ENCODE peak calls at places on chromosomes 11 and 22, in four cellular contexts. One of them, this sample, is unnamed.

GRCh38 chr11:44886765-44887164 is 63.9 kb downstream of the TP53I11 start:
- DNase-seq in glutamatergic neuron: no peak
- DNase-seq in foreskin fibroblast: peak
- DNase-seq in RWPE1: no peak
- DNase-seq in this sample: no peak

GRCh38 chr22:37345863-37346514 is 63.7 kb downstream of the CYTH4 start:
- DNase-seq in glutamatergic neuron: no peak
- DNase-seq in foreskin fibroblast: peak
- DNase-seq in RWPE1: no peak
- DNase-seq in this sample: no peak

GRCh38 chr22:46902998-46903916 is 140.8 kb downstream of the TBC1D22A start:
- DNase-seq in RWPE1: no peak
- DNase-seq in foreskin fibroblast: no peak
- DNase-seq in glutamatergic neuron: peak
- DNase-seq in this sample: peak

GRCh38 chr22:38296372-38296771 is 20.9 kb downstream of the CSNK1E start:
- DNase-seq in RWPE1: no peak
- DNase-seq in glutamatergic neuron: no peak
- DNase-seq in foreskin fibroblast: no peak
- DNase-seq in this sample: no peak

GRCh38 chr11:12111482-12112149 is 1.2 kb downstream of the MICAL2 start:
- DNase-seq in glutamatergic neuron: no peak
- DNase-seq in RWPE1: no peak
- DNase-seq in foreskin fibroblast: no peak
- DNase-seq in this sample: no peak

GRCh38 chr11:77287615-77288273 is 13.7 kb downstream of the GDPD4 start:
- DNase-seq in RWPE1: peak
- DNase-seq in foreskin fibroblast: peak
- DNase-seq in glutamatergic neuron: no peak
- DNase-seq in this sample: no peak

GRCh38 chr11:68663482-68664010 is 20.8 kb upstream of the GAL start:
- DNase-seq in RWPE1: no peak
- DNase-seq in foreskin fibroblast: no peak
- DNase-seq in glutamatergic neuron: no peak
- DNase-seq in this sample: no peak

GRCh38 chr11:118156531-118157185 is 4.0 kb upstream of the SCN4B start:
- DNase-seq in glutamatergic neuron: no peak
- DNase-seq in RWPE1: no peak
- DNase-seq in foreskin fibroblast: no peak
- DNase-seq in this sample: no peak

GRCh38 chr11:22472306-22472705 is 134.1 kb downstream of the SLC17A6 start:
- DNase-seq in RWPE1: no peak
- DNase-seq in glutamatergic neuron: no peak
- DNase-seq in foreskin fibroblast: no peak
- DNase-seq in this sample: peak

GRCh38 chr11:66743271-66743968 is 14.4 kb upstream of the SPTBN2 start:
- DNase-seq in glutamatergic neuron: no peak
- DNase-seq in foreskin fibroblast: no peak
- DNase-seq in RWPE1: peak
- DNase-seq in this sample: no peak

GRCh38 chr11:57568330-57568766 is 876 bp upstream of the UBE2L6 start:
- DNase-seq in glutamatergic neuron: no peak
- DNase-seq in foreskin fibroblast: peak
- DNase-seq in RWPE1: no peak
- DNase-seq in this sample: no peak

GRCh38 chr11:112925516-112926310 is 35.5 kb upstream of the NCAM1 start:
- DNase-seq in glutamatergic neuron: no peak
- DNase-seq in RWPE1: peak
- DNase-seq in foreskin fibroblast: no peak
- DNase-seq in this sample: no peak

GRCh38 chr22:43957871-43958270 is 2.6 kb downstream of the SAMM50 start:
- DNase-seq in RWPE1: no peak
- DNase-seq in glutamatergic neuron: no peak
- DNase-seq in foreskin fibroblast: no peak
- DNase-seq in this sample: no peak

DNA sequence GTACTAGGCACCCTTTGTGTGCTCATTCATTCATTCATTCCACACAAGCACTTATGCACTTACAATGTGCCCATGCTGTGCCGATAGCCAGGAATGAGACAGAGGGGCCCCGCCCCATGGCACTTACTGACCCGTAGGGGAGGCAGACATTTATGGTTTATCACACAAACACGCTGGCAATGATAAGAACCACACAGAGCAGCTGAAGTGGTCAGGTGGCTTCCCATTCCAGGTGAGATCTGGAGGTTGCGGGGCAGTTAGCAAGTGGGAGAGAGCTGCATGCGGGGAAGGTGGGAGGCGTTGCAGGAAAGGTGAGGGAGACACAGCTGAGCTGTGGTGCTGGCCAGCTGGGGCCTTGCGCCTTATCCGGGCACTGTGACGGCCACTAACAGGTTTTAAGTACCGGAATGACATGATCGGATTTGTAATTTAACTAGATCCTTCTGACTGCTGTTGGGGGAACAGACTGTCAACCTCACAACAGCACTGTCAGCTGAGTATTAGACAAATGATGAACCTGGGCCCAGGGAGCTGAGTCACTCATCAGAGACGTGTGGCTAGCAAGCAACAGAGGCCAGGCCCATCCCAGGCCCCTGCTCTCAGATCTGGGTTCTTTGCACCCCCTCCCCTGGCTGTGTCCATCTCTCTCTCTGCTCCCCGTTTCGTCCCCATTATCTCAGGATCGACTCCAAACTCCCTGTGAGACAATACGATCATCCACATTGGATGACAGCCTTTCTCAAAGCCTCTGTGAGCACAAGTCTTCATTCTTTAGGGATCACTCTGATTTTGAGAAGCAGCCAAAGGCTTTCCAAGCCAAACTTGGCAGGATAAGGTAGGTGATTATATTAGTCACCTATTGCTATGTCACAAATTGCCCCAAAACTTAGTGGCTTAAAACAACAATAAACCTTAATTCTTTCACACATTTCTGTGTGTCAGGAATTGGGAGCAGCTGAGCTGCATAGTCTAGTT is 28.4 kb downstream of the RASD2 start:
- DNase-seq in foreskin fibroblast: peak
- DNase-seq in RWPE1: peak
- DNase-seq in glutamatergic neuron: no peak
- DNase-seq in this sample: no peak
- TF ChIP-seq CTCF in foreskin fibroblast: no peak
- TF ChIP-seq CTCF in RWPE1: no peak
- TF ChIP-seq CTCF in glutamatergic neuron: no peak
- TF ChIP-seq CTCF in this sample: no peak

DNA sequence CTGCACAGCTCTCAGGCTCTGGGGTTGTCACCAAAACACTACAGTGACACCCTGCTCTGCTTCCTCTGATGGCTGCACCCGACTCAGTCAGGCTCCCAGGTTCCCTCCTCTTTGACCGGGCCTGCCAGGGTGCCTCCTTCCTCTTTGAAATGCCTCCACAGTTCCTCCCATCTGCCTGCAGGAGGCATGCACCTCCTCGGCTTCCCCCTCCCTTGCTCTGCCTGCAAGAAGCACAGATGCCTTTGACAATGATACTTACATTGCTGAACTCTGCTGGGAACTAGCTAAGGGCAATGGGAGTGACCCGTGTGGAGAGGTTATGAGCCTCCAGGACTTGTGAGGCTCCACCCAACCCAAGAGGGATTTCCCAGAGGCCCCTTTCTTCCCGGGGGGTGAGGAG is 674.1 kb downstream of the OPCML start:
- DNase-seq in RWPE1: no peak
- DNase-seq in foreskin fibroblast: no peak
- DNase-seq in glutamatergic neuron: peak
- DNase-seq in this sample: peak
- TF ChIP-seq CTCF in RWPE1: no peak
- TF ChIP-seq CTCF in foreskin fibroblast: peak
- TF ChIP-seq CTCF in glutamatergic neuron: no peak
- TF ChIP-seq CTCF in this sample: no peak

DNA sequence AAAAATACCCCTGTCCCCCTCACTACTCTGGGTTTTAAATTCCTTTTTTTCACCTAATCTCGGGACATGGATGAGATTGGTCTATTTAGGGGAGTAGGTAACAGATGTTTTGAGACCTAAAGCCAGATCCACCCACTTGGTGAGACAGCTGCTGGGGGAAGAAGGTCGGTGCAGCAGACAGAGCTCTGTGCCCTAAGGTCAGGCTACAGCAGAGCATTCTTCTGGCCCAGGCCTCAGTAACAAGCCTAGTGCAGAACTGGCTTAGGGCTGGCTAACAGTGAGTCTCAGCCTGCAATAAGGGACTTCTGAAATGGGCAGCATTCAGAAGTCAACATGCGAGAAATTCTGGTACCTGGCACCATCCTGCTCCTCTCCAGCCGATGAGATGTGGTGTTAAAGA is 444.9 kb upstream of the KIRREL3 start:
- DNase-seq in glutamatergic neuron: no peak
- DNase-seq in RWPE1: no peak
- DNase-seq in foreskin fibroblast: no peak
- DNase-seq in this sample: no peak
- TF ChIP-seq CTCF in glutamatergic neuron: no peak
- TF ChIP-seq CTCF in RWPE1: no peak
- TF ChIP-seq CTCF in foreskin fibroblast: no peak
- TF ChIP-seq CTCF in this sample: no peak

GRCh38 chr22:23155831-23156230 is 10.6 kb downstream of the RAB36 start:
- DNase-seq in glutamatergic neuron: no peak
- DNase-seq in foreskin fibroblast: no peak
- DNase-seq in RWPE1: no peak
- DNase-seq in this sample: no peak

GRCh38 chr22:23157560-23158515 is 12.6 kb downstream of the RAB36 start:
- DNase-seq in glutamatergic neuron: no peak
- DNase-seq in RWPE1: no peak
- DNase-seq in foreskin fibroblast: no peak
- DNase-seq in this sample: no peak

GRCh38 chr22:23155143-23155542 is 9.9 kb downstream of the RAB36 start:
- DNase-seq in glutamatergic neuron: no peak
- DNase-seq in RWPE1: no peak
- DNase-seq in foreskin fibroblast: no peak
- DNase-seq in this sample: no peak

GRCh38 chr22:23154461-23154860 is 9.2 kb downstream of the RAB36 start:
- DNase-seq in glutamatergic neuron: no peak
- DNase-seq in RWPE1: no peak
- DNase-seq in foreskin fibroblast: no peak
- DNase-seq in this sample: no peak

DNA sequence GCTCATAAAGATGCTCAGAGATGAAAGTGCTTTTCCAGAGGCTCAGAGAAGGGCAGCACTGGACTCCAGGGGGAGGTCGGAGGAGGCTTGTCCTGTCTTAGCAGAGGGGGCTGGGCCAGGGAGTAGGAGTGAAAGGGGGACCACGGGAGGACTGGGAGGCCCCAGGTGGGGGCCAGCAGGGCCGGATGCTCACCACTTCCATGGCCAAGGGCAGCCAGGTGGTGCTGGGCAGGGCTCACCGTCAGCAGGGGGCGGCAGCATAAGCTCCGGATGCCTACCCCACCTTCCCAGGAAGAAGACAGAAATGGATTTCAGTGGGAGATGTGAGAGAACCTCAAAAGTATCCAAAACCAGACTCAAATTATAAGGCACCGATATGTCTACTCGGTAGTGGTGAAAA is 11.0 kb downstream of the RAB36 start:
- DNase-seq in RWPE1: no peak
- DNase-seq in foreskin fibroblast: no peak
- DNase-seq in glutamatergic neuron: no peak
- DNase-seq in this sample: no peak
- TF ChIP-seq CTCF in RWPE1: no peak
- TF ChIP-seq CTCF in foreskin fibroblast: no peak
- TF ChIP-seq CTCF in glutamatergic neuron: no peak
- TF ChIP-seq CTCF in this sample: no peak

DNA sequence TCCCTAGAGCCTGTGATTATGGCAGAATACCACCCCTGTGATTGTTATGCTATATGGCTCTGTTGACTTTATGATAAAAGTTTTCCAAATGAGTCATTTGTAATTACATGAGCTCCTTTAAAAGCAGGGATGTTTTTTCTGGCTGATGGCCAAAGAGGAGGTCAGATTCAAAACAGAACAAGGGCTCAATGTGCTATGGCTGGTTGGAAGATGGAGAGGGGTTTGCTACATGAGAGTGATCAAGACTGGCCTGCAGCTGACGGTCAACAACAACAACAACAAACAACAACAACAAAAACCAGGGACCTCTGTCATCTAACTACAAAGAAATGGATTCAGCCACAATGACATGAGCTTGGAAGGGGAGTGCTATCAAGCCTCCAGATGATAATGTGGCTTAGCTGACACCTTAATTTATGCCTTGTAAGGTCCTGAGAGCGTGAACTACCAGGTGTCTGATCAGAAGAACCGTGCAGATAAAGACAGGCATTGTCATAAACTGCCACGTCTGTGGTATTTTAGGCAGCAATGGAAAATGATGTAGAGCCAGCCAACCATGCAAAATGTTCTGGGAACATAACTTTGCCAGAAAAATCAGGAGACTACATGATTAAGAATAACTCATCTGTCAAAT is 47.2 kb downstream of the PIWIL3 start:
- DNase-seq in glutamatergic neuron: no peak
- DNase-seq in RWPE1: peak
- DNase-seq in foreskin fibroblast: peak
- DNase-seq in this sample: no peak
- TF ChIP-seq CTCF in glutamatergic neuron: no peak
- TF ChIP-seq CTCF in RWPE1: no peak
- TF ChIP-seq CTCF in foreskin fibroblast: no peak
- TF ChIP-seq CTCF in this sample: no peak

GRCh38 chr11:75592699-75593098 is 30.6 kb downstream of the SERPINH1 start:
- DNase-seq in RWPE1: no peak
- DNase-seq in glutamatergic neuron: no peak
- DNase-seq in foreskin fibroblast: no peak
- DNase-seq in this sample: no peak
- TF ChIP-seq CTCF in RWPE1: no peak
- TF ChIP-seq CTCF in glutamatergic neuron: no peak
- TF ChIP-seq CTCF in foreskin fibroblast: no peak
- TF ChIP-seq CTCF in this sample: no peak

DNA sequence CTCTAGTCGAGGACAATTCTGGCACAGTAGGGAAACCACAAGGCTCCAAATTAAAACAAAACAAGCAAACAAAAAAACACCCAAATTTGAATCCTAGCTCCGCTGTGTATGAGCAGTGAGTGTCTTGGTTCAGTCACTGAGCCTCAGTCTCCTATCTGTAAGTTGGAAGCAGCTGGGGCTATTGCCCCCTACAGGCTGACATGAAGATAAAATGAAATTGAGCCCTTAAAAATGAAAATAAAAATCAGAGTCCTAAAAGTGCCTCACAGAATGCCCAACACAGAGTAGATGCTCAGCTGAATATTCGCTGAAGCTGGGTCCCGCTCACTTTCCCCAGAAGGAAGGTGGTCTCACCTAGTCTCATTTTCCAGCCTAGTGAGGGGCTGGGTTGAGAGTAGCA is 65.2 kb downstream of the PDE2A start:
- DNase-seq in foreskin fibroblast: no peak
- DNase-seq in glutamatergic neuron: no peak
- DNase-seq in RWPE1: no peak
- DNase-seq in this sample: no peak
- TF ChIP-seq CTCF in foreskin fibroblast: peak
- TF ChIP-seq CTCF in glutamatergic neuron: peak
- TF ChIP-seq CTCF in RWPE1: no peak
- TF ChIP-seq CTCF in this sample: peak

GRCh38 chr11:79160786-79161403 is 279.9 kb downstream of the TENM4 start:
- DNase-seq in glutamatergic neuron: no peak
- DNase-seq in foreskin fibroblast: no peak
- DNase-seq in RWPE1: no peak
- DNase-seq in this sample: no peak
- TF ChIP-seq CTCF in glutamatergic neuron: no peak
- TF ChIP-seq CTCF in foreskin fibroblast: no peak
- TF ChIP-seq CTCF in RWPE1: no peak
- TF ChIP-seq CTCF in this sample: no peak

This sample was measured in endothelial cell.